ENCODE peak calls at places on chromosomes 4 and X, in four cellular contexts. S, T, J and D are unnamed samples.

GRCh38 chr4:41360911-41361830 is 104.4 kb downstream of the UCHL1 start:
- DNase-seq in S (no peak), J (peak), T (peak), D (no peak)

GRCh38 chrX:11768039-11768438 is 10.0 kb downstream of the MSL3 start:
- DNase-seq in J (no peak), T (no peak), S (no peak), D (no peak)

GRCh38 chr4:10243856-10244255 is 127.3 kb upstream of the WDR1 start:
- DNase-seq in J (peak), T (no peak), S (no peak), D (no peak)

GRCh38 chrX:101493225-101493624 is 8.0 kb downstream of the ARMCX4 start:
- DNase-seq in T (no peak), S (no peak), J (no peak), D (no peak)

GRCh38 chr4:57876934-57877554 is 766.9 kb upstream of the IGFBP7 start:
- DNase-seq in T (no peak), S (no peak), J (no peak), D (no peak)

GRCh38 chr4:102055805-102056204 is 265.3 kb downstream of the BANK1 start:
- DNase-seq in S (no peak), T (no peak), J (no peak), D (no peak)

GRCh38 chrX:115344885-115345653 is 55.6 kb downstream of the LUZP4 start:
- DNase-seq in S (peak), J (peak), T (peak), D (no peak)

GRCh38 chr4:129232627-129233337 is 136.8 kb downstream of the C4orf33 start:
- DNase-seq in T (no peak), J (no peak), S (no peak), D (no peak)

GRCh38 chr4:128385199-128385598 is 97.6 kb upstream of the PGRMC2 start:
- DNase-seq in J (no peak), S (no peak), T (no peak), D (no peak)

GRCh38 chrX:119067023-119067739 is 5.6 kb upstream of the CT47C1 start:
- DNase-seq in J (peak), T (peak), S (peak), D (no peak)

GRCh38 chr4:4607336-4608213 is 65.7 kb upstream of the STX18 start:
- DNase-seq in J (no peak), S (no peak), T (no peak), D (no peak)

GRCh38 chr4:74311696-74312313 is 3.5 kb downstream of the EPGN start:
- DNase-seq in J (peak), T (peak), S (peak), D (peak)

GRCh38 chr4:118811008-118811764 is 24.7 kb downstream of the SEC24D start:
- DNase-seq in S (peak), T (no peak), J (peak), D (no peak)

GRCh38 chr4:3313556-3314228 is 20.9 kb downstream of the RGS12 start:
- DNase-seq in S (no peak), J (no peak), T (no peak), D (no peak)

GRCh38 chr4:54066718-54067129 is 2.3 kb upstream of the CHIC2 start:
- DNase-seq in S (no peak), J (no peak), T (no peak), D (no peak)

GRCh38 chr4:53656421-53656981 is 65.2 kb upstream of the LNX1 start:
- DNase-seq in J (peak), S (peak), T (no peak), D (no peak)

GRCh38 chr4:85825937-85826678 is 351.2 kb downstream of the ARHGAP24 start:
- DNase-seq in S (peak), J (peak), T (peak), D (no peak)

GRCh38 chr4:152850377-152850776 is 70.6 kb downstream of the ARFIP1 start:
- DNase-seq in J (no peak), S (no peak), T (peak), D (no peak)